ENCODE peak calls at places on chromosomes 1 and 21, in ten cellular contexts. One of them, this sample, is unnamed.

GRCh38 chr1:4655674-4656532 is 1.5 kb downstream of the AJAP1 start:
- DNase-seq in upper lobe of left lung: no peak
- DNase-seq in endothelial cell of umbilical vein: no peak
- DNase-seq in tibial nerve: no peak
- DNase-seq in H1: peak; percentile 84
- DNase-seq in heart left ventricle: no peak
- DNase-seq in uterus: peak; percentile 22
- DNase-seq in transverse colon: peak; percentile 18
- DNase-seq in sigmoid colon: peak; percentile 73
- DNase-seq in body of pancreas: peak; percentile 61
- DNase-seq in this sample: no peak

GRCh38 chr1:204583909-204584632 is 67.9 kb downstream of the MDM4 start:
- DNase-seq in upper lobe of left lung: no peak
- DNase-seq in endothelial cell of umbilical vein: no peak
- DNase-seq in tibial nerve: no peak
- DNase-seq in H1: no peak
- DNase-seq in heart left ventricle: peak; percentile 79
- DNase-seq in uterus: no peak
- DNase-seq in transverse colon: no peak
- DNase-seq in sigmoid colon: peak; percentile 81
- DNase-seq in body of pancreas: peak; percentile 43
- DNase-seq in this sample: no peak

GRCh38 chr1:28287315-28287714 is 28.0 kb downstream of the SESN2 start:
- DNase-seq in upper lobe of left lung: no peak
- DNase-seq in endothelial cell of umbilical vein: no peak
- DNase-seq in tibial nerve: no peak
- DNase-seq in H1: no peak
- DNase-seq in heart left ventricle: no peak
- DNase-seq in uterus: no peak
- DNase-seq in transverse colon: no peak
- DNase-seq in sigmoid colon: no peak
- DNase-seq in body of pancreas: no peak
- DNase-seq in this sample: no peak

GRCh38 chr1:1683104-1683905 is 9.3 kb downstream of the SLC35E2B start:
- DNase-seq in upper lobe of left lung: no peak
- DNase-seq in endothelial cell of umbilical vein: no peak
- DNase-seq in tibial nerve: no peak
- DNase-seq in H1: no peak
- DNase-seq in heart left ventricle: no peak
- DNase-seq in uterus: no peak
- DNase-seq in transverse colon: no peak
- DNase-seq in sigmoid colon: no peak
- DNase-seq in body of pancreas: no peak
- DNase-seq in this sample: no peak

GRCh38 chr1:17908945-17909344 is 153.8 kb downstream of the ACTL8 start:
- DNase-seq in upper lobe of left lung: no peak
- DNase-seq in endothelial cell of umbilical vein: no peak
- DNase-seq in tibial nerve: no peak
- DNase-seq in H1: no peak
- DNase-seq in heart left ventricle: no peak
- DNase-seq in uterus: no peak
- DNase-seq in transverse colon: no peak
- DNase-seq in sigmoid colon: no peak
- DNase-seq in body of pancreas: no peak
- DNase-seq in this sample: no peak

GRCh38 chr1:156104861-156105546 is 9.5 kb upstream of the LMNA start:
- DNase-seq in upper lobe of left lung: peak; percentile 38
- DNase-seq in endothelial cell of umbilical vein: peak; percentile 44
- DNase-seq in tibial nerve: no peak
- DNase-seq in H1: no peak
- DNase-seq in heart left ventricle: no peak
- DNase-seq in uterus: no peak
- DNase-seq in transverse colon: no peak
- DNase-seq in sigmoid colon: peak; percentile 78
- DNase-seq in body of pancreas: no peak
- DNase-seq in this sample: no peak

GRCh38 chr1:145942405-145942804 is 15.1 kb upstream of the RBM8A start:
- DNase-seq in upper lobe of left lung: no peak
- DNase-seq in endothelial cell of umbilical vein: no peak
- DNase-seq in tibial nerve: no peak
- DNase-seq in H1: no peak
- DNase-seq in heart left ventricle: no peak
- DNase-seq in uterus: no peak
- DNase-seq in transverse colon: no peak
- DNase-seq in sigmoid colon: no peak
- DNase-seq in body of pancreas: no peak
- DNase-seq in this sample: no peak

GRCh38 chr21:44397431-44398031 is 44.1 kb downstream of the TRPM2 start:
- DNase-seq in upper lobe of left lung: no peak
- DNase-seq in endothelial cell of umbilical vein: no peak
- DNase-seq in tibial nerve: no peak
- DNase-seq in H1: no peak
- DNase-seq in heart left ventricle: no peak
- DNase-seq in uterus: no peak
- DNase-seq in transverse colon: no peak
- DNase-seq in sigmoid colon: no peak
- DNase-seq in body of pancreas: no peak
- DNase-seq in this sample: no peak

DNA sequence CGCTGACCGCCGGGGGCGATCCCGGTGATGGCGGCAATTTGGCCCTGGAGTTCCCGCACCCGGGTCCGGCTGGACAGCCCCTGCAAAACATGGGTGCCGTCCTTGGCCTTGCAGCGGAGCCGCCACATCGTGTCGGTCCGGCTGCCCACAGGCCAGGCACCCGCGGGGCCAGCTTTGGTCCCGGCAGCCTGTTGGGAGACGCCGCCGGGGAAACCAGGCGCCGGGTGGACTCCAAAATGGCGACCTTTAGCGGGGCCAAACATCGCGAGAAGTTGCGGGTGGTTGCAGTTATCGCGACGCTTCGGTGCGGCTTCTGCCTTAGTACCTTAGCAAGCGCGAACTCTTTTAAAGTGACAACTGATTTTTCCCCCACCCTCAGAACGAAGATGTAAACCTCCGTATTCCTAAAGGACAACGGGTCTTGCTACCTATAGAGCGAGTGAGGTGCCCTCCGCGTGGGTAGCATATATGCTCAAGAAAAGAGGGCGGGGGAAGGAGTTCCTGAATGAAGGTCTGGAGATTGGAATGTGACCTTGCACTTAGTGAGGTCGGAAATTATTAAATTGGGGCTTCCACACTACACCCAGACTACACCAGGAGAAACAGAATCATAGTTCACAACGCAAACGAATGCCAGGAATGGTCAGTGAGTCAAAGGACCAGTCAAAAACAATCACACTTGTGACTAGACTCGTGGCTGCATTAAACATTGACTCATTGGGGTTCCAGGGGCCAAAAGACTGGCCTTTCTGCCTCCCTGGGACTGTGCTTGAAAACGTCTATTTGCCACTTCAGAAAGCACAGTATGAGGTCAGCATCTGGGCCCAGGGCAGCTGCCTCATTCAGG is at the start of gene YOD1:
- DNase-seq in upper lobe of left lung: peak; percentile 90
- DNase-seq in endothelial cell of umbilical vein: peak; percentile 91
- DNase-seq in tibial nerve: peak; percentile 91
- DNase-seq in H1: peak; percentile 92
- DNase-seq in heart left ventricle: peak; percentile 95
- DNase-seq in uterus: peak; percentile 91
- DNase-seq in transverse colon: peak; percentile 94
- DNase-seq in sigmoid colon: peak; percentile 95
- DNase-seq in body of pancreas: peak; percentile 96
- DNase-seq in this sample: peak; percentile 79
- TF ChIP-seq POLR2A in upper lobe of left lung: peak; percentile 38
- TF ChIP-seq POLR2A in endothelial cell of umbilical vein: peak; percentile 20
- TF ChIP-seq POLR2A in tibial nerve: peak; percentile 62
- TF ChIP-seq POLR2A in H1: peak; percentile 62
- TF ChIP-seq POLR2A in heart left ventricle: peak; percentile 39
- TF ChIP-seq POLR2A in uterus: no peak
- TF ChIP-seq POLR2A in transverse colon: peak; percentile 26
- TF ChIP-seq POLR2A in sigmoid colon: peak; percentile 19
- TF ChIP-seq POLR2A in body of pancreas: peak; percentile 61
- TF ChIP-seq POLR2A in this sample: peak; percentile 44

GRCh38 chr1:92466702-92467101 is 20.0 kb downstream of the GFI1 start:
- DNase-seq in upper lobe of left lung: no peak
- DNase-seq in endothelial cell of umbilical vein: no peak
- DNase-seq in tibial nerve: no peak
- DNase-seq in H1: no peak
- DNase-seq in heart left ventricle: no peak
- DNase-seq in uterus: no peak
- DNase-seq in transverse colon: no peak
- DNase-seq in sigmoid colon: no peak
- DNase-seq in body of pancreas: no peak
- DNase-seq in this sample: no peak
- H3K27me3 ChIP-seq in upper lobe of left lung: no peaks in the 10 kb centered on the region
- H3K27me3 ChIP-seq in endothelial cell of umbilical vein: no peaks in the 10 kb centered on the region
- H3K27me3 ChIP-seq in tibial nerve: no peaks in the 10 kb centered on the region
- H3K27me3 ChIP-seq in H1: no peaks in the 10 kb centered on the region
- H3K27me3 ChIP-seq in heart left ventricle: no peaks in the 10 kb centered on the region
- H3K27me3 ChIP-seq in uterus: no peaks in the 10 kb centered on the region
- H3K27me3 ChIP-seq in transverse colon: no peaks in the 10 kb centered on the region
- H3K27me3 ChIP-seq in sigmoid colon: peaks cover 6% of the 10 kb centered on the region
- H3K27me3 ChIP-seq in body of pancreas: no peaks in the 10 kb centered on the region
- H3K27me3 ChIP-seq in this sample: no peaks in the 10 kb centered on the region

GRCh38 chr1:181100924-181101323 is 12.4 kb downstream of the IER5 start:
- DNase-seq in upper lobe of left lung: no peak
- DNase-seq in endothelial cell of umbilical vein: no peak
- DNase-seq in tibial nerve: no peak
- DNase-seq in H1: no peak
- DNase-seq in heart left ventricle: no peak
- DNase-seq in uterus: no peak
- DNase-seq in transverse colon: no peak
- DNase-seq in sigmoid colon: no peak
- DNase-seq in body of pancreas: no peak
- DNase-seq in this sample: no peak

GRCh38 chr1:181099152-181100014 is 10.9 kb downstream of the IER5 start:
- DNase-seq in upper lobe of left lung: no peak
- DNase-seq in endothelial cell of umbilical vein: peak; percentile 60
- DNase-seq in tibial nerve: no peak
- DNase-seq in H1: no peak
- DNase-seq in heart left ventricle: no peak
- DNase-seq in uterus: no peak
- DNase-seq in transverse colon: no peak
- DNase-seq in sigmoid colon: no peak
- DNase-seq in body of pancreas: no peak
- DNase-seq in this sample: no peak

GRCh38 chr1:181101581-181102226 is 13.2 kb downstream of the IER5 start:
- DNase-seq in upper lobe of left lung: no peak
- DNase-seq in endothelial cell of umbilical vein: peak; percentile 64
- DNase-seq in tibial nerve: no peak
- DNase-seq in H1: no peak
- DNase-seq in heart left ventricle: no peak
- DNase-seq in uterus: no peak
- DNase-seq in transverse colon: no peak
- DNase-seq in sigmoid colon: no peak
- DNase-seq in body of pancreas: no peak
- DNase-seq in this sample: no peak

GRCh38 chr1:181102841-181103240 is 14.3 kb downstream of the IER5 start:
- DNase-seq in upper lobe of left lung: no peak
- DNase-seq in endothelial cell of umbilical vein: no peak
- DNase-seq in tibial nerve: no peak
- DNase-seq in H1: no peak
- DNase-seq in heart left ventricle: no peak
- DNase-seq in uterus: no peak
- DNase-seq in transverse colon: no peak
- DNase-seq in sigmoid colon: no peak
- DNase-seq in body of pancreas: no peak
- DNase-seq in this sample: no peak

DNA sequence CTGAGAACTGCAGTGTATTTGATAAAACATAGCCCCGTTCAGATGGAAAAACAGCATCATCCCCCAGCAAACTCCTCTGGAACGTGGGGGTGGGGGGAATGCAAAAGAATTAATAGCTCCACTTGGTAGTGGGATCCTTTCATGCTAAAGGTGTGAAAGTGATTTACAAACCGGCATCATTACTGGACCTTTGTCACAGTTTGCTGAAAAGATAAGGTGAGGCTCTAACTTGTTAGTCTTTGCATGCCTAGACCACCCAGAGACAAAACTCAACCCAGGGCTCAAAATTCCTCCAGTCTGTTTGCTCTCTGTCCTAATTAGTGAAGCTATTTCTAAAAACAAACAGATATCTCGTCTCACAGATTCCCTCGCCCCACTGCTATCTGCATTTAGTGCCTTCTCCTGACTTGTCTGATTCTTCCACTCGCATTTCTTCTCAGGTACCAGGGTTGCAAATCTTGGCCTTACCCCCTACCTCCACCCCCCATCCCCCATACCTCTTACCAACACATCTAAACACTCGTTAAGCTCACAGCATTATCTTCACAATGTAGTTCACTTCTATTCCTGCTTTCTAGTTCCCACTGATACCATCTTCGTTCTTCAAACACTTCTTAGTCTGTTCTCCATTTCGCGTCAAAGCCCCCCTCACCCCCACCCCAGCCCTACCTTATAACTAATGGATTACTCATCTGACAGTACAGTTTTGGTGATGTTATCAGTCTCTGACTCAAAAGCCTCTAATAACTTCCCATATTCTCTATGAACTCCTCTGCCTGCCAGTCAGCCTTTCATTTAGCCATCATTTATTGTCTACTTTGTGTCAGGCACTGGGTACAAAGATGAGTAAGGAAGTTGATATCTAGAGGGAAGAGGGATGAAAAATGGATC is 11.8 kb downstream of the IER5 start:
- DNase-seq in upper lobe of left lung: no peak
- DNase-seq in endothelial cell of umbilical vein: no peak
- DNase-seq in tibial nerve: no peak
- DNase-seq in H1: no peak
- DNase-seq in heart left ventricle: no peak
- DNase-seq in uterus: no peak
- DNase-seq in transverse colon: no peak
- DNase-seq in sigmoid colon: no peak
- DNase-seq in body of pancreas: no peak
- DNase-seq in this sample: no peak
- TF ChIP-seq POLR2A in upper lobe of left lung: no peak
- TF ChIP-seq POLR2A in endothelial cell of umbilical vein: no peak
- TF ChIP-seq POLR2A in tibial nerve: no peak
- TF ChIP-seq POLR2A in H1: no peak
- TF ChIP-seq POLR2A in heart left ventricle: no peak
- TF ChIP-seq POLR2A in uterus: no peak
- TF ChIP-seq POLR2A in transverse colon: no peak
- TF ChIP-seq POLR2A in sigmoid colon: no peak
- TF ChIP-seq POLR2A in body of pancreas: no peak
- TF ChIP-seq POLR2A in this sample: no peak

GRCh38 chr1:46532095-46532494 is 19.4 kb downstream of the KNCN start:
- DNase-seq in upper lobe of left lung: no peak
- DNase-seq in endothelial cell of umbilical vein: no peak
- DNase-seq in tibial nerve: no peak
- DNase-seq in H1: no peak
- DNase-seq in heart left ventricle: no peak
- DNase-seq in uterus: no peak
- DNase-seq in transverse colon: no peak
- DNase-seq in sigmoid colon: no peak
- DNase-seq in body of pancreas: no peak
- DNase-seq in this sample: no peak

GRCh38 chr1:46529031-46529630 is 22.3 kb downstream of the KNCN start:
- DNase-seq in upper lobe of left lung: no peak
- DNase-seq in endothelial cell of umbilical vein: no peak
- DNase-seq in tibial nerve: no peak
- DNase-seq in H1: no peak
- DNase-seq in heart left ventricle: peak; percentile 6
- DNase-seq in uterus: no peak
- DNase-seq in transverse colon: no peak
- DNase-seq in sigmoid colon: no peak
- DNase-seq in body of pancreas: no peak
- DNase-seq in this sample: no peak

GRCh38 chr1:46530791-46531409 is 20.5 kb downstream of the KNCN start:
- DNase-seq in upper lobe of left lung: no peak
- DNase-seq in endothelial cell of umbilical vein: no peak
- DNase-seq in tibial nerve: no peak
- DNase-seq in H1: no peak
- DNase-seq in heart left ventricle: no peak
- DNase-seq in uterus: no peak
- DNase-seq in transverse colon: no peak
- DNase-seq in sigmoid colon: no peak
- DNase-seq in body of pancreas: no peak
- DNase-seq in this sample: no peak

GRCh38 chr1:46528297-46528955 is 23.0 kb downstream of the KNCN start:
- DNase-seq in upper lobe of left lung: no peak
- DNase-seq in endothelial cell of umbilical vein: no peak
- DNase-seq in tibial nerve: no peak
- DNase-seq in H1: peak; percentile 46
- DNase-seq in heart left ventricle: no peak
- DNase-seq in uterus: no peak
- DNase-seq in transverse colon: no peak
- DNase-seq in sigmoid colon: no peak
- DNase-seq in body of pancreas: no peak
- DNase-seq in this sample: no peak

GRCh38 chr1:46530311-46530710 is 21.1 kb downstream of the KNCN start:
- DNase-seq in upper lobe of left lung: no peak
- DNase-seq in endothelial cell of umbilical vein: no peak
- DNase-seq in tibial nerve: no peak
- DNase-seq in H1: no peak
- DNase-seq in heart left ventricle: no peak
- DNase-seq in uterus: no peak
- DNase-seq in transverse colon: no peak
- DNase-seq in sigmoid colon: no peak
- DNase-seq in body of pancreas: no peak
- DNase-seq in this sample: no peak
- H3K27me3 ChIP-seq in upper lobe of left lung: peaks cover 2% of the 10 kb centered on the region
- H3K27me3 ChIP-seq in endothelial cell of umbilical vein: peaks cover 54% of the 10 kb centered on the region
- H3K27me3 ChIP-seq in tibial nerve: no peaks in the 10 kb centered on the region
- H3K27me3 ChIP-seq in H1: peaks cover 31% of the 10 kb centered on the region
- H3K27me3 ChIP-seq in heart left ventricle: peaks cover 45% of the 10 kb centered on the region
- H3K27me3 ChIP-seq in uterus: no peaks in the 10 kb centered on the region
- H3K27me3 ChIP-seq in transverse colon: peaks cover 58% of the 10 kb centered on the region
- H3K27me3 ChIP-seq in sigmoid colon: peaks cover 36% of the 10 kb centered on the region
- H3K27me3 ChIP-seq in body of pancreas: no peaks in the 10 kb centered on the region
- H3K27me3 ChIP-seq in this sample: no peaks in the 10 kb centered on the region